ENCODE peak calls at places on chromosomes 16 and 17, in six cellular contexts. C is OCI-LY7, G is ovary, I is lower lobe of right lung, R is choroid plexus epithelial cell, N is cardiac fibroblast. F is an unnamed sample.

GRCh38 chr17:49727353-49727752 is 19.6 kb upstream of the SLC35B1 start:
- DNase-seq in C (no peak), G (no peak), I (no peak), R (no peak), N (no peak), F (no peak)

GRCh38 chr17:45394913-45395568 is 37.6 kb downstream of the ARHGAP27 start:
- DNase-seq in C (peak), G (peak), I (peak), R (peak), N (peak), F (peak)

GRCh38 chr16:4133897-4134372 is 17.7 kb upstream of the ADCY9 start:
- DNase-seq in C (no peak), G (no peak), I (no peak), R (no peak), N (no peak), F (no peak)

GRCh38 chr16:50208460-50208931 is 55.4 kb downstream of the TENT4B start:
- DNase-seq in C (no peak), G (no peak), I (no peak), R (peak), N (no peak), F (peak)

GRCh38 chr17:16214190-16215001 is 938 bp downstream of the NCOR1 start:
- DNase-seq in C (no peak), G (no peak), I (no peak), R (no peak), N (no peak), F (peak)

GRCh38 chr17:64546716-64547115 is 39.9 kb downstream of the CEP95 start:
- DNase-seq in C (no peak), G (no peak), I (no peak), R (no peak), N (no peak), F (no peak)

GRCh38 chr16:56870271-56870888 is 5.4 kb downstream of the SLC12A3 start:
- DNase-seq in C (no peak), G (no peak), I (no peak), R (no peak), N (no peak), F (no peak)

GRCh38 chr17:4362141-4362540 is 4.3 kb downstream of the UBE2G1 start:
- DNase-seq in C (peak), G (no peak), I (no peak), R (peak), N (peak), F (peak)

GRCh38 chr16:65070831-65071230 is 51.0 kb downstream of the CDH11 start:
- DNase-seq in C (no peak), G (peak), I (no peak), R (peak), N (peak), F (peak)

GRCh38 chr17:27633312-27634025 is 2.5 kb downstream of the LGALS9 start:
- DNase-seq in C (no peak), G (peak), I (peak), R (peak), N (peak), F (no peak)

GRCh38 chr17:45814622-45815606 is 29.8 kb upstream of the SPPL2C start:
- DNase-seq in C (no peak), G (no peak), I (no peak), R (no peak), N (no peak), F (no peak)

GRCh38 chr16:85253127-85253941 is 141.1 kb upstream of the CIBAR2 start:
- DNase-seq in C (peak), G (peak), I (peak), R (peak), N (peak), F (peak)

GRCh38 chr16:89971495-89972243 is 23.1 kb downstream of the DEF8 start:
- DNase-seq in C (no peak), G (no peak), I (peak), R (no peak), N (no peak), F (peak)

GRCh38 chr16:73034374-73034773 is 13.6 kb downstream of the ZFHX3 start:
- DNase-seq in C (no peak), G (no peak), I (no peak), R (no peak), N (no peak), F (no peak)

GRCh38 chr16:4381935-4382794 is 10.5 kb downstream of the VASN start:
- DNase-seq in C (no peak), G (no peak), I (no peak), R (no peak), N (no peak), F (no peak)

GRCh38 chr17:8925808-8926207 is 39.7 kb downstream of the PIK3R5 start:
- DNase-seq in C (no peak), G (no peak), I (no peak), R (no peak), N (no peak), F (no peak)

GRCh38 chr17:9402590-9403199 is 172.9 kb downstream of the STX8 start:
- DNase-seq in C (peak), G (no peak), I (no peak), R (peak), N (peak), F (peak)

GRCh38 chr16:88956546-88957455 is 20.2 kb downstream of the CBFA2T3 start:
- DNase-seq in C (no peak), G (no peak), I (peak), R (no peak), N (no peak), F (no peak)

GRCh38 chr16:68972720-68973119 is 129.4 kb downstream of the TANGO6 start:
- DNase-seq in C (no peak), G (no peak), I (no peak), R (peak), N (peak), F (peak)

GRCh38 chr16:58815188-58815888 is 81.2 kb upstream of the GOT2 start:
- DNase-seq in C (no peak), G (no peak), I (no peak), R (no peak), N (no peak), F (peak)

GRCh38 chr17:51741447-51741846 is 417.1 kb downstream of the CA10 start:
- DNase-seq in C (no peak), G (no peak), I (no peak), R (no peak), N (no peak), F (peak)

GRCh38 chr17:57946798-57947358 is 8.3 kb downstream of the CUEDC1 start:
- DNase-seq in C (peak), G (peak), I (peak), R (peak), N (peak), F (peak)
- H3K4me3 ChIP-seq in C (peak), G (peak), I (peak), R (peak), N (peak), F (peak)

GRCh38 chr16:87172632-87173031 is 144.6 kb downstream of the C16orf95 start:
- DNase-seq in C (no peak), G (no peak), I (no peak), R (no peak), N (no peak), F (no peak)
- TF ChIP-seq CTCF in C (no peak), G (no peak), I (no peak), R (peak), N (peak), F (no peak)

DNA sequence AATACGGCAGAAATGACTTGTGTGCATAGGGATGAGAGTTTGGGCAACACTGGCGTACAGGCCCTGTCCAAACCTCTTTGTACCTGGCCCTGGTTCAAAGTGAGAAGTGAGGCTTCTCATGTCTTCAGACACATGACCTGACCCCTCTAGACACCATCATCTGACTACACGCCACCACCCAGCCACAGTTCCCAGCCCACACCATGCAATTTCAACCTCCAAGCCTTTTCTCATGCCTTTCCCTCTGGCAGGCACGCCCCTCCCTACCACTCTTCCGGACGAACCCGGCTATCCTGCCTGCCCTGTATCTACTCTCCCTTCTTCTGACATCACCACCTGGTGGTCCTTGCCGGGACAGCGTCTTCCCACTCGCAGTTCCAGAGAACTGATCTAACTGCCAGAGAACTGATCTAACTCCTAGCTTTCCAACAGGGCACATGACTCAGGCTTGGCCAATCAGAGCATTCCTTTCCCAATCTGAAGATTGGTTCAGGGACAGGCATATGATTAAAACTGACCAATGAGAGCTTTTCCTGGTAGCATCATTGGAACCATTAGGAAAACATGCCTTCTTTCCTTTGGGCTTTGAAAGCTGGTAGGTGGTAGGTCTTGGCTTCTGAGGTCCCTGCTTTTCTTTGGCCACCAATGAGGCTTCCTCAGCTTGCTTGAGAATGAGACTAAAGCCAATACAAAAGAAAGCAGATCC is 27.0 kb upstream of the IL21R start:
- DNase-seq in C (peak), G (peak), I (peak), R (peak), N (peak), F (peak)
- H3K4me3 ChIP-seq in C (peak), G (no peak), I (peak), R (peak), N (no peak), F (no peak)

GRCh38 chr17:75619506-75620431 is 13.5 kb upstream of the SMIM5 start:
- DNase-seq in C (peak), G (no peak), I (no peak), R (peak), N (peak), F (peak)
- TF ChIP-seq CTCF in C (peak), G (no peak), I (peak), R (peak), N (peak), F (peak)

GRCh38 chr17:55278173-55278748 is 13.5 kb downstream of the HLF start:
- DNase-seq in C (no peak), G (no peak), I (no peak), R (no peak), N (no peak), F (no peak)
- H3K4me3 ChIP-seq in C (no peak), G (no peak), I (no peak), R (no peak), N (no peak), F (no peak)

GRCh38 chr17:47937915-47938314 is 3.5 kb upstream of the PNPO start:
- DNase-seq in C (no peak), G (no peak), I (no peak), R (no peak), N (no peak), F (no peak)

GRCh38 chr17:47945080-47945479 is 3.7 kb downstream of the PNPO start:
- DNase-seq in C (peak), G (no peak), I (no peak), R (no peak), N (peak), F (no peak)

GRCh38 chr17:47941998-47942490 is 673 bp downstream of the PNPO start:
- DNase-seq in C (peak), G (no peak), I (no peak), R (no peak), N (no peak), F (peak)

GRCh38 chr17:47942568-47942967 is 1.2 kb downstream of the PNPO start:
- DNase-seq in C (no peak), G (no peak), I (no peak), R (no peak), N (no peak), F (peak)

DNA sequence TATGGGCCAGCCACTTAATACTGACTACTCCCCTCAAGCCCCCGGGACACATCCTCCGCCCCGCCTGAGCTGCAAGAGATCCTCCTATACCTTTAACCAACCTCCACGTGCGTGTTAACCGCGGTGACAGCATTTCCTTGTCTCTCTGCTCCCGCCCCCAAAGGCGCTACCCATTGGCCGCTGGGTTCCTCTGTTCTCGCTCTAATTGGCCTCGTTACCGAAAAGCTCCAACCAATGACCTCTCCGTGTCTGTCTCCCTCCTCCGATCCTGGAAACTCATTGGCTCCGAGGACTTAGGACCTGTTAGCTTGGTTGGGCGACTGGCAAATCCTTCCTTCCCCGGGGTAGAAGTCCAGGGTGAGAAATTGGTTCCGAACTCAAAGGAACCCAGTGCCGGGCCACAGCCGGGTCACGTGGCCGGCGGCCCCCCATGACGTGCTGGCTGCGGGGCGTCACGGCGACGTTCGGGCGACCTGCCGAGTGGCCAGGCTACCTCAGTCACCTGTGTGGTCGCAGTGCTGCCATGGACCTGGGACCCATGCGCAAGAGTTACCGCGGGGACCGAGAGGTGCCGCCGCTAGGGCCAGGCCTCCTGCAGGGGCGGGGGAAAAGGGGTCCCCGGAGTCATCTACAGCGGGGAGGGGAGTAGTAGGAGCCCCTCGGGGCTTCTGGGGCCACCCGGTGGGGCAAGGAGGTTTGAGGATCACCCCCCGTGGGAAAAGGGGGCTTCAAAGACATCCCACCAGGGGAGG is at the start of gene PNPO:
- DNase-seq in C (peak), G (peak), I (peak), R (peak), N (peak), F (peak)
- TF ChIP-seq CTCF in C (peak), G (no peak), I (no peak), R (no peak), N (no peak), F (peak)